ENCODE peak calls at places on chromosomes 11 and 22, in six cellular contexts. One of them, this sample, is unnamed.

GRCh38 chr11:82505384-82505783 is 228.3 kb downstream of the FAM181B start:
- DNase-seq in cardiac muscle cell: no peak
- DNase-seq in body of pancreas: no peak
- DNase-seq in endodermal cell: peak; percentile 59
- DNase-seq in upper lobe of left lung: no peak
- DNase-seq in dorsolateral prefrontal cortex: no peak
- DNase-seq in this sample: no peak

GRCh38 chr22:33883561-33883960 is 36.7 kb downstream of the LARGE1 start:
- DNase-seq in cardiac muscle cell: no peak
- DNase-seq in body of pancreas: no peak
- DNase-seq in endodermal cell: no peak
- DNase-seq in upper lobe of left lung: no peak
- DNase-seq in dorsolateral prefrontal cortex: no peak
- DNase-seq in this sample: no peak

GRCh38 chr11:61961570-61962212 is 5.7 kb downstream of the FTH1 start:
- DNase-seq in cardiac muscle cell: no peak
- DNase-seq in body of pancreas: peak; percentile 78
- DNase-seq in endodermal cell: peak; percentile 54
- DNase-seq in upper lobe of left lung: no peak
- DNase-seq in dorsolateral prefrontal cortex: peak; percentile 89
- DNase-seq in this sample: no peak

GRCh38 chr11:133947298-133947905 is 9.4 kb downstream of the IGSF9B start:
- DNase-seq in cardiac muscle cell: peak; percentile 91
- DNase-seq in body of pancreas: no peak
- DNase-seq in endodermal cell: peak; percentile 95
- DNase-seq in upper lobe of left lung: no peak
- DNase-seq in dorsolateral prefrontal cortex: peak; percentile 61
- DNase-seq in this sample: no peak

GRCh38 chr11:46200537-46201281 is 76.8 kb upstream of the CREB3L1 start:
- DNase-seq in cardiac muscle cell: no peak
- DNase-seq in body of pancreas: no peak
- DNase-seq in endodermal cell: no peak
- DNase-seq in upper lobe of left lung: no peak
- DNase-seq in dorsolateral prefrontal cortex: no peak
- DNase-seq in this sample: no peak

GRCh38 chr11:115990004-115990447 is 485.8 kb upstream of the CADM1 start:
- DNase-seq in cardiac muscle cell: peak; percentile 67
- DNase-seq in body of pancreas: no peak
- DNase-seq in endodermal cell: peak; percentile 89
- DNase-seq in upper lobe of left lung: peak; percentile 77
- DNase-seq in dorsolateral prefrontal cortex: peak; percentile 33
- DNase-seq in this sample: no peak

GRCh38 chr11:2549876-2550605 is 105.2 kb downstream of the KCNQ1 start:
- DNase-seq in cardiac muscle cell: no peak
- DNase-seq in body of pancreas: peak; percentile 29
- DNase-seq in endodermal cell: peak; percentile 14
- DNase-seq in upper lobe of left lung: peak; percentile 80
- DNase-seq in dorsolateral prefrontal cortex: peak; percentile 39
- DNase-seq in this sample: no peak

GRCh38 chr11:126608626-126609010 is 253.1 kb downstream of the ST3GAL4 start:
- DNase-seq in cardiac muscle cell: no peak
- DNase-seq in body of pancreas: no peak
- DNase-seq in endodermal cell: peak; percentile 63
- DNase-seq in upper lobe of left lung: no peak
- DNase-seq in dorsolateral prefrontal cortex: no peak
- DNase-seq in this sample: no peak

GRCh38 chr11:5618807-5619206 is 6.0 kb upstream of the TRIM34 start:
- DNase-seq in cardiac muscle cell: no peak
- DNase-seq in body of pancreas: no peak
- DNase-seq in endodermal cell: no peak
- DNase-seq in upper lobe of left lung: no peak
- DNase-seq in dorsolateral prefrontal cortex: no peak
- DNase-seq in this sample: no peak

GRCh38 chr11:68658661-68659060 is 25.7 kb upstream of the GAL start:
- DNase-seq in cardiac muscle cell: no peak
- DNase-seq in body of pancreas: no peak
- DNase-seq in endodermal cell: no peak
- DNase-seq in upper lobe of left lung: no peak
- DNase-seq in dorsolateral prefrontal cortex: no peak
- DNase-seq in this sample: no peak

GRCh38 chr11:118939948-118940598 is 14.3 kb upstream of the BCL9L start:
- DNase-seq in cardiac muscle cell: no peak
- DNase-seq in body of pancreas: no peak
- DNase-seq in endodermal cell: peak; percentile 81
- DNase-seq in upper lobe of left lung: peak; percentile 32
- DNase-seq in dorsolateral prefrontal cortex: no peak
- DNase-seq in this sample: no peak

GRCh38 chr11:125257185-125257584 is 92.6 kb downstream of the PKNOX2 start:
- DNase-seq in cardiac muscle cell: no peak
- DNase-seq in body of pancreas: no peak
- DNase-seq in endodermal cell: peak; percentile 91
- DNase-seq in upper lobe of left lung: no peak
- DNase-seq in dorsolateral prefrontal cortex: no peak
- DNase-seq in this sample: no peak

GRCh38 chr11:128157423-128158298 is 429.7 kb downstream of the ETS1 start:
- DNase-seq in cardiac muscle cell: peak; percentile 75
- DNase-seq in body of pancreas: peak; percentile 62
- DNase-seq in endodermal cell: peak; percentile 81
- DNase-seq in upper lobe of left lung: no peak
- DNase-seq in dorsolateral prefrontal cortex: no peak
- DNase-seq in this sample: no peak

GRCh38 chr11:13008625-13009475 is at the start of gene RASSF10:
- DNase-seq in cardiac muscle cell: peak; percentile 90
- DNase-seq in body of pancreas: peak; percentile 44
- DNase-seq in endodermal cell: peak; percentile 98
- DNase-seq in upper lobe of left lung: peak; percentile 92
- DNase-seq in dorsolateral prefrontal cortex: no peak
- DNase-seq in this sample: no peak

GRCh38 chr11:71211631-71212030 is 40.7 kb downstream of the SHANK2 start:
- DNase-seq in cardiac muscle cell: no peak
- DNase-seq in body of pancreas: no peak
- DNase-seq in endodermal cell: no peak
- DNase-seq in upper lobe of left lung: no peak
- DNase-seq in dorsolateral prefrontal cortex: no peak
- DNase-seq in this sample: no peak

GRCh38 chr22:29346659-29347058 is 31.2 kb upstream of the RASL10A start:
- DNase-seq in cardiac muscle cell: no peak
- DNase-seq in body of pancreas: peak; percentile 54
- DNase-seq in endodermal cell: no peak
- DNase-seq in upper lobe of left lung: no peak
- DNase-seq in dorsolateral prefrontal cortex: peak; percentile 59
- DNase-seq in this sample: no peak

GRCh38 chr11:128458316-128458715 is 129.0 kb downstream of the ETS1 start:
- DNase-seq in cardiac muscle cell: no peak
- DNase-seq in body of pancreas: no peak
- DNase-seq in endodermal cell: no peak
- DNase-seq in upper lobe of left lung: no peak
- DNase-seq in dorsolateral prefrontal cortex: no peak
- DNase-seq in this sample: no peak

GRCh38 chr11:114774599-114775365 is 96.5 kb downstream of the NXPE2 start:
- DNase-seq in cardiac muscle cell: peak; percentile 87
- DNase-seq in body of pancreas: no peak
- DNase-seq in endodermal cell: peak; percentile 94
- DNase-seq in upper lobe of left lung: no peak
- DNase-seq in dorsolateral prefrontal cortex: peak; percentile 61
- DNase-seq in this sample: no peak

GRCh38 chr22:46612904-46613605 is 7.1 kb upstream of the GRAMD4 start:
- DNase-seq in cardiac muscle cell: peak; percentile 49
- DNase-seq in body of pancreas: no peak
- DNase-seq in endodermal cell: no peak
- DNase-seq in upper lobe of left lung: peak; percentile 70
- DNase-seq in dorsolateral prefrontal cortex: no peak
- DNase-seq in this sample: no peak
- H3K27ac ChIP-seq in cardiac muscle cell: peak overlapping the region; percentile 78
- H3K27ac ChIP-seq in body of pancreas: peak overlapping the region; percentile 2
- H3K27ac ChIP-seq in endodermal cell: no peak overlapping the region
- H3K27ac ChIP-seq in upper lobe of left lung: peak overlapping the region; percentile 14
- H3K27ac ChIP-seq in dorsolateral prefrontal cortex: no peak overlapping the region
- H3K27ac ChIP-seq in this sample: no peak overlapping the region

GRCh38 chr11:75524576-75525432 is 937 bp downstream of the GDPD5 start:
- DNase-seq in cardiac muscle cell: peak; percentile 21
- DNase-seq in body of pancreas: peak; percentile 27
- DNase-seq in endodermal cell: peak; percentile 76
- DNase-seq in upper lobe of left lung: peak; percentile 88
- DNase-seq in dorsolateral prefrontal cortex: no peak
- DNase-seq in this sample: no peak

GRCh38 chr11:75522645-75523044 is 3.1 kb downstream of the GDPD5 start:
- DNase-seq in cardiac muscle cell: no peak
- DNase-seq in body of pancreas: no peak
- DNase-seq in endodermal cell: no peak
- DNase-seq in upper lobe of left lung: no peak
- DNase-seq in dorsolateral prefrontal cortex: no peak
- DNase-seq in this sample: no peak

GRCh38 chr11:75523811-75524401 is 1.8 kb downstream of the GDPD5 start:
- DNase-seq in cardiac muscle cell: no peak
- DNase-seq in body of pancreas: peak; percentile 78
- DNase-seq in endodermal cell: no peak
- DNase-seq in upper lobe of left lung: no peak
- DNase-seq in dorsolateral prefrontal cortex: no peak
- DNase-seq in this sample: no peak

GRCh38 chr11:75525433-75526191 is at the start of gene GDPD5:
- DNase-seq in cardiac muscle cell: peak; percentile 93
- DNase-seq in body of pancreas: peak; percentile 84
- DNase-seq in endodermal cell: peak; percentile 95
- DNase-seq in upper lobe of left lung: peak; percentile 96
- DNase-seq in dorsolateral prefrontal cortex: peak; percentile 49
- DNase-seq in this sample: peak; percentile 29

GRCh38 chr11:75523189-75523588 is 2.6 kb downstream of the GDPD5 start:
- DNase-seq in cardiac muscle cell: no peak
- DNase-seq in body of pancreas: peak; percentile 23
- DNase-seq in endodermal cell: no peak
- DNase-seq in upper lobe of left lung: no peak
- DNase-seq in dorsolateral prefrontal cortex: no peak
- DNase-seq in this sample: no peak
- H3K4me3 ChIP-seq in cardiac muscle cell: no peak overlapping the region
- H3K4me3 ChIP-seq in body of pancreas: no peak overlapping the region
- H3K4me3 ChIP-seq in endodermal cell: no peak overlapping the region
- H3K4me3 ChIP-seq in upper lobe of left lung: no peak overlapping the region
- H3K4me3 ChIP-seq in dorsolateral prefrontal cortex: no peak overlapping the region
- H3K4me3 ChIP-seq in this sample: no peak overlapping the region

GRCh38 chr11:104908186-104908531 is 9.9 kb upstream of the CASP12 start:
- DNase-seq in cardiac muscle cell: no peak
- DNase-seq in body of pancreas: no peak
- DNase-seq in endodermal cell: no peak
- DNase-seq in upper lobe of left lung: no peak
- DNase-seq in dorsolateral prefrontal cortex: no peak
- DNase-seq in this sample: no peak

GRCh38 chr11:104907521-104908185 is 9.4 kb upstream of the CASP12 start:
- DNase-seq in cardiac muscle cell: no peak
- DNase-seq in body of pancreas: no peak
- DNase-seq in endodermal cell: no peak
- DNase-seq in upper lobe of left lung: no peak
- DNase-seq in dorsolateral prefrontal cortex: no peak
- DNase-seq in this sample: no peak

DNA sequence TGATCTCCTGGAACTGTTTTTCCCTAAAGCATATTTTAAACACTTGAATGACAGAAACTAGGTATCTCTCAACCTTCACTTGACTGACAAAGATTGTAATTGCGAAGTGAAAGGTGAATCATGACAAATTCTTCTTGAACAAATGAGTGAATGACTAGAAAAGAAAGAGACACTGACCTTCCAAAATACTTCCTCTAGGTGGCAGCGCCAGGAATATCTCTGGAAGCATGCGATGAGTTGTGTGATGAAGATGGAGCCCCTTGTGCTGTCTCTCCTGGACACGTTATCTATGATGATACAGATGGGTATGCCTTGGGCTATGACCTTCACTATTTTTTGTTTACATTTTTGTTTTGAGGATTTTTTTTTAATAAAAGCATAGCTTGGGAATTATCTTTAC is 7.0 kb upstream of the CASP12 start:
- DNase-seq in cardiac muscle cell: no peak
- DNase-seq in body of pancreas: no peak
- DNase-seq in endodermal cell: no peak
- DNase-seq in upper lobe of left lung: no peak
- DNase-seq in dorsolateral prefrontal cortex: no peak
- DNase-seq in this sample: no peak
- TF ChIP-seq CTCF in cardiac muscle cell: peak; percentile 7
- TF ChIP-seq CTCF in body of pancreas: no peak
- TF ChIP-seq CTCF in endodermal cell: peak; percentile 68
- TF ChIP-seq CTCF in upper lobe of left lung: no peak
- TF ChIP-seq CTCF in dorsolateral prefrontal cortex: no peak
- TF ChIP-seq CTCF in this sample: no peak

GRCh38 chr22:19174106-19175025 is 4.2 kb downstream of the SLC25A1 start:
- DNase-seq in cardiac muscle cell: no peak
- DNase-seq in body of pancreas: peak; percentile 60
- DNase-seq in endodermal cell: peak; percentile 70
- DNase-seq in upper lobe of left lung: no peak
- DNase-seq in dorsolateral prefrontal cortex: no peak
- DNase-seq in this sample: no peak

GRCh38 chr22:19172213-19173046 is 6.1 kb downstream of the SLC25A1 start:
- DNase-seq in cardiac muscle cell: no peak
- DNase-seq in body of pancreas: no peak
- DNase-seq in endodermal cell: no peak
- DNase-seq in upper lobe of left lung: no peak
- DNase-seq in dorsolateral prefrontal cortex: no peak
- DNase-seq in this sample: no peak

GRCh38 chr22:19175026-19175601 is 3.4 kb downstream of the SLC25A1 start:
- DNase-seq in cardiac muscle cell: no peak
- DNase-seq in body of pancreas: no peak
- DNase-seq in endodermal cell: no peak
- DNase-seq in upper lobe of left lung: no peak
- DNase-seq in dorsolateral prefrontal cortex: no peak
- DNase-seq in this sample: no peak

GRCh38 chr22:19175602-19176174 is 2.8 kb downstream of the SLC25A1 start:
- DNase-seq in cardiac muscle cell: no peak
- DNase-seq in body of pancreas: no peak
- DNase-seq in endodermal cell: no peak
- DNase-seq in upper lobe of left lung: peak; percentile 79
- DNase-seq in dorsolateral prefrontal cortex: no peak
- DNase-seq in this sample: no peak

DNA sequence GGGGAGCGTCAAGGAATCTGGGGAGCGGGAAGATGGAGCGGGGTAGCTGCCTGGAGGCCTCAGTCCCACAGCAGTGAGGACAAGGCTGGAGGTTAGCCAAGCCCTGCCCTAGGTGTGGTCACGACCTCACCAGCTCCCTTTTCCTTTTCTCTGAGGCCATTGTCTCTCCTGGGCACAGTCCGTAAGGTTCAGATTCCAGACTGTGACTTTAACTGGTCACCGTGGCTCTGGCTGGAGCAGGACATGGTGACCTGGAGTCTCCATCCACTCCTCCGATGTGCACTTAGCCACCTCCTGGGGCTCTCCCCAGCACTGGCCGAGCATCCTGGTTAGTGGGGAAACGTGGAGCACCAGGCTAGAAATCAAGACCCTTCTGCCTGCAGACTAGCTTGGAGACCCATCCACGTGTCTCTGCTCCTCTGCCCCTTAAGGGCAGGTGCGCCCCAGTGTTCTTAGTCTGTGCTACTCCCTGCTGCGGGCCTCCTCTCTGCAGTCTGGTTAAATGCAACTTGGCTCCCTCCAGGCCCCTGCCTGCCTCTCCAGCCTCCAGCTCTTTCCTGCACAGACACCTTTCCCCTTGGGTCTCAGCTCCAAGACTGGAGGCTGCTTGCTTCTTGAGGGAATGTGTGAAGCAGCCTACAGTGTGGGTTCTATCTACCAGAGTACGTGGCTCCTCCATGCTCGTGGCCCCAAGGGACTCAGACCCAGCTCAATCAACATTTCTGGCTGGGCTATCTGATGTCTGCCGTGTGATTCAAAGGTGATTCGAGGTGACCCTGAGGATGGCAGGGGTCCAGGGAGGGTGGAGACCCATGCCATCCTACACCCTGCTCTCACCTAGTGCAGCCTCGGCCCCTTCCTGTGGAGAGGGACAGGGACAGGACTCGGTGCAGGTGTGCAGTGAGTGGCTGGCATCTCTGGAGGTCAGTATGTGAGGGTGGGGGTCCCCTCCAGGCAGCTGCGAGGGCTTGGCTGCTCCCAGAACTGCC is 5.2 kb downstream of the SLC25A1 start:
- DNase-seq in cardiac muscle cell: no peak
- DNase-seq in body of pancreas: peak; percentile 18
- DNase-seq in endodermal cell: no peak
- DNase-seq in upper lobe of left lung: no peak
- DNase-seq in dorsolateral prefrontal cortex: no peak
- DNase-seq in this sample: no peak
- H3K27ac ChIP-seq in cardiac muscle cell: peak overlapping the region; percentile 56
- H3K27ac ChIP-seq in body of pancreas: peak overlapping the region; percentile 71
- H3K27ac ChIP-seq in endodermal cell: no peak overlapping the region
- H3K27ac ChIP-seq in upper lobe of left lung: no peak overlapping the region
- H3K27ac ChIP-seq in dorsolateral prefrontal cortex: no peak overlapping the region
- H3K27ac ChIP-seq in this sample: peak overlapping the region; percentile 96